ENCODE peak calls at places on chromosomes 4 and X, in five cellular contexts. One of them, this sample, is unnamed.

GRCh38 chrX:26788402-26788998 is 572.5 kb downstream of the MAGEB5 start:
- DNase-seq in H1: no peak
- DNase-seq in A549: no peak
- DNase-seq in HepG2: no peak
- DNase-seq in GM12878: no peak
- DNase-seq in this sample: no peak

GRCh38 chrX:45889471-45889870 is 655.8 kb downstream of the ZNF674 start:
- DNase-seq in HepG2: peak; percentile 1
- DNase-seq in H1: no peak
- DNase-seq in GM12878: no peak
- DNase-seq in A549: no peak
- DNase-seq in this sample: no peak

GRCh38 chr4:139975830-139976272 is 178.1 kb downstream of the MAML3 start:
- DNase-seq in H1: no peak
- DNase-seq in A549: no peak
- DNase-seq in HepG2: no peak
- DNase-seq in GM12878: no peak
- DNase-seq in this sample: peak; percentile 64

GRCh38 chr4:4534515-4535145 is 7.2 kb downstream of the STX18 start:
- DNase-seq in GM12878: no peak
- DNase-seq in H1: no peak
- DNase-seq in HepG2: peak; percentile 59
- DNase-seq in A549: no peak
- DNase-seq in this sample: no peak

GRCh38 chr4:1515763-1516162 is 109.5 kb upstream of the NKX1-1 start:
- DNase-seq in H1: no peak
- DNase-seq in HepG2: no peak
- DNase-seq in GM12878: no peak
- DNase-seq in A549: no peak
- DNase-seq in this sample: no peak

GRCh38 chr4:78068481-78068880 is 11.4 kb downstream of the FRAS1 start:
- DNase-seq in H1: no peak
- DNase-seq in GM12878: no peak
- DNase-seq in A549: no peak
- DNase-seq in HepG2: no peak
- DNase-seq in this sample: no peak

GRCh38 chr4:122005064-122005755 is 53.4 kb upstream of the TRPC3 start:
- DNase-seq in H1: no peak
- DNase-seq in GM12878: no peak
- DNase-seq in A549: no peak
- DNase-seq in HepG2: no peak
- DNase-seq in this sample: no peak

GRCh38 chr4:7342223-7342576 is 92.5 kb downstream of the PSAPL1 start:
- DNase-seq in GM12878: no peak
- DNase-seq in A549: no peak
- DNase-seq in HepG2: no peak
- DNase-seq in H1: no peak
- DNase-seq in this sample: no peak

GRCh38 chr4:5045099-5045498 is 6.2 kb upstream of the STK32B start:
- DNase-seq in HepG2: no peak
- DNase-seq in A549: no peak
- DNase-seq in H1: no peak
- DNase-seq in GM12878: no peak
- DNase-seq in this sample: peak; percentile 94

GRCh38 chr4:55080174-55080865 is 45.1 kb downstream of the KDR start:
- DNase-seq in HepG2: no peak
- DNase-seq in GM12878: no peak
- DNase-seq in H1: no peak
- DNase-seq in A549: no peak
- DNase-seq in this sample: no peak

GRCh38 chr4:64551125-64551524 is 141.9 kb upstream of the TECRL start:
- DNase-seq in A549: no peak
- DNase-seq in GM12878: no peak
- DNase-seq in H1: no peak
- DNase-seq in HepG2: no peak
- DNase-seq in this sample: no peak

GRCh38 chr4:33052241-33052640 is 2332.1 kb downstream of the PCDH7 start:
- DNase-seq in A549: no peak
- DNase-seq in H1: no peak
- DNase-seq in HepG2: no peak
- DNase-seq in GM12878: no peak
- DNase-seq in this sample: no peak

GRCh38 chr4:6595897-6596537 is 21.0 kb downstream of the MAN2B2 start:
- DNase-seq in A549: peak; percentile 17
- DNase-seq in GM12878: no peak
- DNase-seq in H1: no peak
- DNase-seq in HepG2: no peak
- DNase-seq in this sample: peak; percentile 29

GRCh38 chr4:56434599-56435000 is 815 bp downstream of the PPAT start:
- DNase-seq in HepG2: no peak
- DNase-seq in GM12878: no peak
- DNase-seq in H1: no peak
- DNase-seq in A549: peak; percentile 41
- DNase-seq in this sample: no peak

GRCh38 chrX:110806145-110806544 is 10.5 kb upstream of the CHRDL1 start:
- DNase-seq in H1: no peak
- DNase-seq in HepG2: no peak
- DNase-seq in GM12878: no peak
- DNase-seq in A549: no peak
- DNase-seq in this sample: no peak

GRCh38 chr4:141416677-141417363 is 196.1 kb downstream of the ZNF330 start:
- DNase-seq in H1: no peak
- DNase-seq in A549: no peak
- DNase-seq in HepG2: no peak
- DNase-seq in GM12878: no peak
- DNase-seq in this sample: no peak

GRCh38 chr4:10655968-10656367 is 28.6 kb downstream of the CLNK start:
- DNase-seq in GM12878: no peak
- DNase-seq in A549: no peak
- DNase-seq in H1: no peak
- DNase-seq in HepG2: no peak
- DNase-seq in this sample: no peak

GRCh38 chr4:4845027-4845426 is 14.4 kb upstream of the MSX1 start:
- DNase-seq in A549: no peak
- DNase-seq in H1: no peak
- DNase-seq in GM12878: no peak
- DNase-seq in HepG2: no peak
- DNase-seq in this sample: no peak

GRCh38 chr4:40316782-40317635 is 18.1 kb upstream of the CHRNA9 start:
- DNase-seq in HepG2: peak; percentile 47
- DNase-seq in A549: no peak
- DNase-seq in H1: peak; percentile 43
- DNase-seq in GM12878: peak; percentile 78
- DNase-seq in this sample: peak; percentile 95

GRCh38 chrX:68396953-68397352 is 36.3 kb downstream of the OPHN1 start:
- DNase-seq in GM12878: no peak
- DNase-seq in HepG2: no peak
- DNase-seq in H1: no peak
- DNase-seq in A549: no peak
- DNase-seq in this sample: no peak

GRCh38 chr4:118289794-118290193 is 63.0 kb downstream of the PRSS12 start:
- DNase-seq in A549: no peak
- DNase-seq in H1: no peak
- DNase-seq in GM12878: no peak
- DNase-seq in HepG2: no peak
- DNase-seq in this sample: no peak

DNA sequence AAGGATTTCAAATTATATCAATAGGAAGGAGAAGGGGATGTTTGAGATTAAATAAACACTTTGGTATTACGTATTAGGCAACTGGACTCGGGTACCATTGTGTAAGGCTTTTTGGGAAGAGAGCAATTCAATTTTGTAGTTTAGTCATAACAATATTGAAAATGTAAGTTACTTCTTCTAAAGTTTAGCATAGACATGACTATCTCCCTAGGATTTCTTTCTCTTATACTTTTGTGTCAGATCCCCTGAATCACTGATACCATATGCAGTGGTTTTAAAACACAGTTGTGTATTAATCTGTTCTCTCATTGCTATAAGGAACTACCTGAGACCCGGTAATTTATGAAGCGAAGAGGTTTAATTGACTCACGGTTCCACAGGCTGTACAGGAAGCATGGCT is 123.9 kb upstream of the FAM9C start:
- DNase-seq in H1: no peak
- DNase-seq in A549: no peak
- DNase-seq in HepG2: no peak
- DNase-seq in GM12878: no peak
- DNase-seq in this sample: no peak
- TF ChIP-seq MAX in H1: no peak
- TF ChIP-seq MAX in A549: no peak
- TF ChIP-seq MAX in HepG2: no peak
- TF ChIP-seq MAX in GM12878: no peak
- TF ChIP-seq MAX in this sample: no peak

GRCh38 chr4:115110191-115111166 is 2.9 kb downstream of the NDST4 start:
- DNase-seq in A549: no peak
- DNase-seq in GM12878: no peak
- DNase-seq in H1: no peak
- DNase-seq in HepG2: no peak
- DNase-seq in this sample: no peak

GRCh38 chr4:115108850-115109249 is 4.6 kb downstream of the NDST4 start:
- DNase-seq in H1: no peak
- DNase-seq in HepG2: no peak
- DNase-seq in GM12878: no peak
- DNase-seq in A549: no peak
- DNase-seq in this sample: no peak

DNA sequence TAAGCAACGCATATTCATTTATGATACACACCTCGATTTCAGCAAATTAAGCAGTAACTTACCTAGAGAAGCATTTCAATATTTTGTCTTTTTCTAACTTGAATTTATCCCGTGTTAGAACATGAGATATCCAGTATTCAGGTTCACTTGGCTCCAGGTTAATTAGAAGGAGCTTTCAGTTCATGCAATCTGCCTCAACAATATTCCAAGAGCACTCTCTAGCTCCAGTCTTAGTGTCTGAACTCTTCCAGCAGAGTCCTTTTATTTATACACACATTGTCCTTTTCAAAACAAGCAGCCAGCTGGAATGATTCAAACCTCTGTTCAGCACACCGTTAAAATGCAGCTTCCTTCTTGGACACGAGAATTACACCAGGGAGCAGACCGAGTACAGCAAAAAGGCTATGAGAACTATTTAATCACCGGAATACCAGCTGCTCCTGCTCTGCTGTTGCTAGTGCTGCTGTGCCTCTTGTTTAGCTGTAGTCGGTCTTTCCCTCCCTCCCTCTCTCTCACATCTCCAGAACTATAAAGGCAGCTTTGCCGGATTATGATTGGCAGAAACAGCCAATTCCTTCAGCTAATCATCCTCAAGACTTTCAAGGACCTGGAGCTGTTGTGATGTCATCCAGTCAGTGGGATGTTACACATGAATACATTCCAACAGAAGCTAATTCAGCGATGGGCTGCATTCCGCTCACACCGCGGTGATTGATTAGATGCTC is at the start of gene NDST4:
- DNase-seq in GM12878: no peak
- DNase-seq in H1: no peak
- DNase-seq in HepG2: no peak
- DNase-seq in A549: no peak
- DNase-seq in this sample: no peak
- H3K4me3 ChIP-seq in GM12878: no peak within 1 kb of the TSS
- H3K4me3 ChIP-seq in H1: no peak within 1 kb of the TSS
- H3K4me3 ChIP-seq in HepG2: no peak within 1 kb of the TSS
- H3K4me3 ChIP-seq in A549: no peak within 1 kb of the TSS
- H3K4me3 ChIP-seq in this sample: no peak within 1 kb of the TSS

GRCh38 chr4:2788532-2789103 is 4.3 kb upstream of the SH3BP2 start:
- DNase-seq in A549: no peak
- DNase-seq in GM12878: no peak
- DNase-seq in H1: no peak
- DNase-seq in HepG2: no peak
- DNase-seq in this sample: peak; percentile 80
- TF ChIP-seq MAX in A549: no peak
- TF ChIP-seq MAX in GM12878: no peak
- TF ChIP-seq MAX in H1: no peak
- TF ChIP-seq MAX in HepG2: no peak
- TF ChIP-seq MAX in this sample: no peak

DNA sequence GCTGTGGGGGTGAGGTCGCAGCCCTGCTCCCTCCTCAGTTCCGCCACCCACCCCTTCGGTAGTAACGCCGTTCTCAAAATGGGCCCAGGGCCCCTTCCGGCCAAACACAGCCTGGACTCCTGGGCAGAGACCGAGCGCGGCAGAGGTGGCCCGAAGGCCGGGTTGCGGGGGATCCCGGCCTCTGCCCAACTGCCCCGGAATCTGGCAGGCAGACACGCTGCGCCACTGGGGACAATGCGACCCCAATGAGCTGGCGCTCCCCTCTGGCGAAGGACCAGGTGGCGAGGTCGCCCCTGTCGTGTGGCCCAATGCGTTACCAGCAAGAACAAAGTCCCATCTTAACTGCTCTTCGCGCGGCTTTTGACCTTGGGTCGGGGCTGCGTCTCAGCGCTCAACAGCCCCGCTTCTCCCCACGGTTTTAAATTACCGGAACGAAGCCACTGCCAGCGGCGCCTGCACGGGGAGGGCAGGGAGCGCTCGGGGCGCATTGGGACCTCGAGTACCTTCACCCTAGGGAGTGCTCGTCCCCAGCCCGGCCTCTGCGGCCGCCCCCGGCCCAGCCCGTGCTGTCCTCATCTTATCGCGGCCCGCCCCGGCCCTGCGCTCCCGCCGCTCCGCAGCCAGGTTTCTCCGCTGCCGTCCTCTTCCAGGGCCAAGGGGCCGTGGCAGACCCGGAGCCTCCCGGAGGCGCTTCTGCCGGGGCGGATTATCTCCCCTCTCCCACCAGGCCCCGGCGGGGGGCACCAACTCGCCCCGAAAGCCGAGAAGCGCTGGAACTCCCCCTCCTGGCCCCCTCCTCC is 22.2 kb upstream of the HMX1 start:
- DNase-seq in A549: no peak
- DNase-seq in H1: no peak
- DNase-seq in HepG2: no peak
- DNase-seq in GM12878: no peak
- DNase-seq in this sample: no peak
- H3K4me3 ChIP-seq in A549: no peak overlapping the region
- H3K4me3 ChIP-seq in H1: peak overlapping the region; percentile 23
- H3K4me3 ChIP-seq in HepG2: no peak overlapping the region
- H3K4me3 ChIP-seq in GM12878: no peak overlapping the region
- H3K4me3 ChIP-seq in this sample: no peak overlapping the region

DNA sequence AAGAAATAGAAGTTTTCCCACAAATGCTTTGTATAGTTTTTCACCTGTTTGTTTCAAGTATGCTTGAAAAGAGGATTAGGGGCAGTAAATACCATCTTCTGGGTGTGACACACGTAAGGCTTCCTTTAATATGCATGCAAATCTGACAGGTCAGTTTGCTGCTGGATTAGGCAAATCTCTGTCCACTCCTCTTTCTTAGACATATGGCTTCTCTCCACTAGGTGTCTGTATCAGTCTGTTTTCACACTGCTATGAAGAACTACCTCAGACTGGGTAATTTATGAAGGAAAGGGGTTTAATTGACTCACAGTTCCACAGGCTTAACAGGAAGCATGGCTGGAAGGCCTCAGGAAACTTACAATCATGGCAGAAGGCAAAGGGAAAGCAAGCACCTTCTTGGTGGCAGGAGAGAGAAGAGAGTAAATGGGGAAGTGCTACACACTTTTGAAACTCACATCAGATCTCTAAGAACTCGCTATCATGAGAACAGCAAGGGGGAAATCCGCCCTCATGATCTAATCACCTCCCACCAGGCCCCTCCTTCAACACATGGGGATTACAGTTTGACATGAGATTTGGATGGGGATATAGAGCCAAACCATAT is 66.9 kb downstream of the TAB3 start:
- DNase-seq in H1: no peak
- DNase-seq in A549: no peak
- DNase-seq in GM12878: peak; percentile 34
- DNase-seq in HepG2: peak; percentile 18
- DNase-seq in this sample: peak; percentile 7
- TF ChIP-seq MAX in H1: no peak
- TF ChIP-seq MAX in A549: no peak
- TF ChIP-seq MAX in GM12878: no peak
- TF ChIP-seq MAX in HepG2: no peak
- TF ChIP-seq MAX in this sample: no peak